ENCODE peak calls at places on chromosomes 13 and 19, in eight cellular contexts. T is progenitor cell of endocrine pancreas, Y is cardiac fibroblast, U is lower lobe of right lung, S is AG09319, I is AG04450, X is uterus, Q is fibroblast of mammary gland. J is an unnamed sample.

GRCh38 chr13:40180776-40181175 is 485.7 kb downstream of the FOXO1 start:
- DNase-seq in T (no peak), Y (no peak), U (no peak), S (no peak), I (no peak), X (no peak), Q (no peak), J (no peak)

GRCh38 chr19:31340059-31341025 is 8.9 kb downstream of the TSHZ3 start:
- DNase-seq in T (no peak), Y (peak), U (no peak), S (peak), I (no peak), X (peak), Q (peak), J (peak)

GRCh38 chr19:54168174-54168917 is 4.6 kb downstream of the TMC4 start:
- DNase-seq in T (peak), Y (peak), U (peak), S (peak), I (no peak), X (peak), Q (peak), J (peak)

GRCh38 chr19:4620675-4621074 is 18.6 kb upstream of the TNFAIP8L1 start:
- DNase-seq in T (no peak), Y (no peak), U (no peak), S (no peak), I (no peak), X (no peak), Q (no peak), J (no peak)

GRCh38 chr19:7272856-7273578 is 21.2 kb downstream of the INSR start:
- DNase-seq in T (no peak), Y (peak), U (no peak), S (no peak), I (no peak), X (no peak), Q (peak), J (no peak)

GRCh38 chr13:30442854-30443379 is 20.6 kb downstream of the UBE2L5 start:
- DNase-seq in T (no peak), Y (no peak), U (no peak), S (no peak), I (no peak), X (no peak), Q (no peak), J (no peak)

GRCh38 chr19:1244693-1245451 is 3.3 kb downstream of the ATP5F1D start:
- DNase-seq in T (no peak), Y (no peak), U (peak), S (no peak), I (no peak), X (peak), Q (no peak), J (no peak)

GRCh38 chr19:13830761-13831481 is 35.7 kb downstream of the ZSWIM4 start:
- DNase-seq in T (no peak), Y (no peak), U (no peak), S (no peak), I (no peak), X (peak), Q (no peak), J (peak)

GRCh38 chr19:55526216-55527196 is 10.4 kb downstream of the SBK2 start:
- DNase-seq in T (no peak), Y (peak), U (peak), S (peak), I (no peak), X (peak), Q (peak), J (peak)

GRCh38 chr13:83325454-83325853 is 556.8 kb downstream of the SLITRK1 start:
- DNase-seq in T (no peak), Y (peak), U (no peak), S (peak), I (peak), X (no peak), Q (peak), J (peak)

GRCh38 chr19:1449467-1450442 is at the start of gene APC2:
- DNase-seq in T (no peak), Y (no peak), U (no peak), S (no peak), I (no peak), X (no peak), Q (no peak), J (no peak)

GRCh38 chr13:96075953-96076543 is 13.9 kb upstream of the HS6ST3 start:
- DNase-seq in T (no peak), Y (peak), U (no peak), S (no peak), I (no peak), X (no peak), Q (peak), J (peak)
- TF ChIP-seq CTCF in T (peak), Y (peak), U (peak), S (peak), I (peak), X (peak), Q (peak), J (peak)

GRCh38 chr13:51328488-51328887 is 11.0 kb upstream of the SERPINE3 start:
- DNase-seq in T (no peak), Y (no peak), U (no peak), S (no peak), I (no peak), X (no peak), Q (no peak), J (no peak)
- TF ChIP-seq CTCF in T (no peak), Y (no peak), U (no peak), S (no peak), I (no peak), X (no peak), Q (no peak), J (no peak)

GRCh38 chr19:18999896-19000620 is 33.3 kb downstream of the SUGP2 start:
- DNase-seq in T (no peak), Y (peak), U (no peak), S (no peak), I (no peak), X (no peak), Q (peak), J (no peak)
- TF ChIP-seq CTCF in T (no peak), Y (peak), U (no peak), S (peak), I (peak), X (no peak), Q (peak), J (peak)

GRCh38 chr19:46372901-46373572 is 26.1 kb downstream of the PPP5C start:
- DNase-seq in T (no peak), Y (peak), U (no peak), S (no peak), I (no peak), X (no peak), Q (peak), J (no peak)
- TF ChIP-seq CTCF in T (peak), Y (peak), U (no peak), S (peak), I (peak), X (no peak), Q (peak), J (peak)

GRCh38 chr19:46052896-46053295 is 12.1 kb upstream of the IGFL4 start:
- DNase-seq in T (no peak), Y (no peak), U (no peak), S (no peak), I (no peak), X (no peak), Q (no peak), J (no peak)

DNA sequence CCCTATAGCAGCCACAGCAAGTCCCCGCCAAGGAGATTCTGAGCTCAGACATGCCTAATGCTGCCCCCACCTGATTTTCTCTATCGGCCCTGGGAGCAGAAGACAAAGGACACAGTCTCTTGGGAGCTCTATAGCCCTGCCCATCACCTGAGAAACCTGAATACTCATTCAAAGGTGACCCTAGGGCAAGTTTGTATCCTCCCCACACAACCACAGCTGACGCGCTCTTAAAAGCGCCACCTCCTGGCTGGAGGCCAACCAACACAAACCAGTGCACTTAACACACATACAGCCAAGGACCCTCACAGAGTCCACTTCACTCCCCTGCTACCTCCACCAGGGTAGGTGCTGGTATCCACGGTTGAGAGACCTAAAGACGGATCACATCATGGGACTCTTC is 8.8 kb upstream of the IGFL4 start:
- DNase-seq in T (no peak), Y (no peak), U (no peak), S (no peak), I (no peak), X (no peak), Q (no peak), J (no peak)
- TF ChIP-seq CTCF in T (no peak), Y (no peak), U (no peak), S (no peak), I (no peak), X (no peak), Q (no peak), J (no peak)